ENCODE peak calls at places on chromosomes 11 and 22, in four cellular contexts. One of them, this sample, is unnamed.

GRCh38 chr11:106276859-106277436 is 199.5 kb downstream of the AASDHPPT start:
- DNase-seq in brain pericyte: no peak
- DNase-seq in SW480: peak; percentile 30
- DNase-seq in GM12865: peak; percentile 3
- DNase-seq in this sample: peak; percentile 54

GRCh38 chr11:122360875-122361274 is 244.9 kb upstream of the BLID start:
- DNase-seq in brain pericyte: no peak
- DNase-seq in SW480: no peak
- DNase-seq in GM12865: no peak
- DNase-seq in this sample: no peak

GRCh38 chr11:134853972-134854371 is 441.9 kb upstream of the B3GAT1 start:
- DNase-seq in brain pericyte: no peak
- DNase-seq in SW480: no peak
- DNase-seq in GM12865: no peak
- DNase-seq in this sample: no peak

GRCh38 chr11:126185200-126186030 is 26.0 kb downstream of the RPUSD4 start:
- DNase-seq in brain pericyte: no peak
- DNase-seq in SW480: peak; percentile 64
- DNase-seq in GM12865: no peak
- DNase-seq in this sample: no peak

GRCh38 chr11:30128269-30128932 is 102.4 kb upstream of the FSHB start:
- DNase-seq in brain pericyte: no peak
- DNase-seq in SW480: peak; percentile 28
- DNase-seq in GM12865: peak; percentile 44
- DNase-seq in this sample: peak; percentile 57

GRCh38 chr11:124483422-124483821 is 37.9 kb upstream of the OR8B8 start:
- DNase-seq in brain pericyte: no peak
- DNase-seq in SW480: no peak
- DNase-seq in GM12865: no peak
- DNase-seq in this sample: peak; percentile 41

GRCh38 chr11:65417702-65418430 is 4.7 kb upstream of the NEAT1 start:
- DNase-seq in brain pericyte: no peak
- DNase-seq in SW480: peak; percentile 44
- DNase-seq in GM12865: peak; percentile 57
- DNase-seq in this sample: peak; percentile 68

GRCh38 chr22:44396021-44396726 is 83.4 kb upstream of the SHISAL1 start:
- DNase-seq in brain pericyte: no peak
- DNase-seq in SW480: no peak
- DNase-seq in GM12865: no peak
- DNase-seq in this sample: no peak

GRCh38 chr11:75196426-75196825 is 44.1 kb upstream of the TPBGL start:
- DNase-seq in brain pericyte: no peak
- DNase-seq in SW480: no peak
- DNase-seq in GM12865: no peak
- DNase-seq in this sample: no peak

GRCh38 chr22:44103735-44104134 is 77.0 kb upstream of the PARVG start:
- DNase-seq in brain pericyte: no peak
- DNase-seq in SW480: no peak
- DNase-seq in GM12865: no peak
- DNase-seq in this sample: no peak

GRCh38 chr11:32497951-32498350 is 62.6 kb upstream of the WT1 start:
- DNase-seq in brain pericyte: no peak
- DNase-seq in SW480: no peak
- DNase-seq in GM12865: no peak
- DNase-seq in this sample: no peak

GRCh38 chr22:22520667-22521602 is 865 bp upstream of the ZNF280A start:
- DNase-seq in brain pericyte: no peak
- DNase-seq in SW480: no peak
- DNase-seq in GM12865: no peak
- DNase-seq in this sample: no peak

GRCh38 chr22:18108187-18108586 is 2.4 kb upstream of the TUBA8 start:
- DNase-seq in brain pericyte: no peak
- DNase-seq in SW480: no peak
- DNase-seq in GM12865: no peak
- DNase-seq in this sample: no peak

GRCh38 chr22:26822300-26822699 is 164.9 kb downstream of the MIAT start:
- DNase-seq in brain pericyte: no peak
- DNase-seq in SW480: no peak
- DNase-seq in GM12865: no peak
- DNase-seq in this sample: no peak

GRCh38 chr11:8523396-8523795 is 70.6 kb downstream of the STK33 start:
- DNase-seq in brain pericyte: no peak
- DNase-seq in SW480: no peak
- DNase-seq in GM12865: no peak
- DNase-seq in this sample: no peak

GRCh38 chr11:121246769-121247035 is 45.9 kb upstream of the SC5D start:
- DNase-seq in brain pericyte: no peak
- DNase-seq in SW480: no peak
- DNase-seq in GM12865: no peak
- DNase-seq in this sample: no peak

GRCh38 chr11:36693139-36693845 is 95.3 kb upstream of the RAG2 start:
- DNase-seq in brain pericyte: no peak
- DNase-seq in SW480: no peak
- DNase-seq in GM12865: no peak
- DNase-seq in this sample: no peak

GRCh38 chr11:107957109-107957588 is 28.9 kb downstream of the RAB39A start:
- DNase-seq in brain pericyte: no peak
- DNase-seq in SW480: no peak
- DNase-seq in GM12865: peak; percentile 9
- DNase-seq in this sample: no peak

GRCh38 chr11:119316729-119317591 is at the start of gene MCAM:
- DNase-seq in brain pericyte: no peak
- DNase-seq in SW480: peak; percentile 31
- DNase-seq in GM12865: peak; percentile 52
- DNase-seq in this sample: peak; percentile 41

GRCh38 chr11:15276616-15277015 is 161.9 kb downstream of the INSC start:
- DNase-seq in brain pericyte: no peak
- DNase-seq in SW480: no peak
- DNase-seq in GM12865: peak; percentile 7
- DNase-seq in this sample: peak; percentile 65